ENCODE peak calls at places on chromosomes 4 and X, in nine cellular contexts. Z is Caco-2, J is head of caudate nucleus, N is NB4, X is transverse colon, U is heart left ventricle, A is NCI-H2081, Y is activated T-cell treated with anti-CD3 and anti-CD28 coated beads for 48 hours, D is endothelial cell. V is an unnamed sample.

GRCh38 chr4:181488926-181489325 is 754.3 kb upstream of the TENM3 start:
- DNase-seq in Y (no peak), J (no peak), N (no peak), Z (no peak), D (no peak), A (no peak), U (no peak), X (no peak), V (no peak)

GRCh38 chrX:71103110-71103983 is 3.2 kb downstream of the CXorf65 start:
- DNase-seq in J (peak; percentile 2), X (peak; percentile 53), Y (peak; percentile 36), A (no peak), U (no peak), Z (peak; percentile 86), D (peak; percentile 22), N (peak; percentile 95), V (no peak)

GRCh38 chr4:5780831-5781480 is 70.0 kb downstream of the EVC start:
- DNase-seq in J (no peak), A (no peak), Z (no peak), N (no peak), D (no peak), Y (no peak), U (no peak), X (no peak), V (no peak)

GRCh38 chr4:137601924-137602323 is 69.6 kb upstream of the PCDH18 start:
- DNase-seq in X (no peak), Y (no peak), J (no peak), A (no peak), D (no peak), Z (no peak), N (no peak), U (no peak), V (no peak)

GRCh38 chr4:153322791-153323190 is 21.7 kb upstream of the MND1 start:
- DNase-seq in Z (no peak), U (no peak), D (no peak), J (no peak), X (no peak), Y (no peak), N (no peak), A (no peak), V (no peak)

GRCh38 chr4:80322716-80323115 is 12.8 kb upstream of the CFAP299 start:
- DNase-seq in A (no peak), X (no peak), J (no peak), U (no peak), N (peak; percentile 22), D (no peak), Y (no peak), Z (no peak), V (no peak)

GRCh38 chr4:7822858-7823257 is 116.8 kb downstream of the AFAP1 start:
- DNase-seq in N (no peak), Z (no peak), D (no peak), U (no peak), X (no peak), J (no peak), Y (no peak), A (no peak), V (no peak)

GRCh38 chrX:75522565-75523411 is at the start of gene ZDHHC15:
- DNase-seq in J (peak; percentile 62), Y (peak; percentile 46), A (peak; percentile 16), U (peak; percentile 80), Z (no peak), X (peak; percentile 17), N (peak; percentile 2), D (peak; percentile 63), V (peak; percentile 28)

GRCh38 chr4:37685211-37685725 is 908 bp downstream of the RELL1 start:
- DNase-seq in X (peak; percentile 29), N (peak; percentile 85), J (no peak), Z (no peak), A (peak; percentile 8), U (no peak), D (no peak), Y (no peak), V (no peak)

GRCh38 chrX:40462797-40463196 is 118.0 kb upstream of the ATP6AP2 start:
- DNase-seq in N (no peak), J (no peak), Y (no peak), D (no peak), A (no peak), X (no peak), U (no peak), Z (no peak), V (no peak)

GRCh38 chrX:121854614-121854911 is 807.2 kb downstream of the GLUD2 start:
- DNase-seq in J (no peak), Z (no peak), X (no peak), A (no peak), N (no peak), D (no peak), Y (no peak), U (no peak), V (no peak)

GRCh38 chr4:165248102-165248501 is 40.7 kb downstream of the KLHL2 start:
- DNase-seq in J (no peak), X (no peak), U (no peak), D (no peak), N (peak; percentile 38), Z (no peak), A (no peak), Y (no peak), V (no peak)

GRCh38 chr4:81198151-81198550 is 16.9 kb downstream of the PRKG2 start:
- DNase-seq in A (peak; percentile 29), U (no peak), J (no peak), X (no peak), D (no peak), N (no peak), Y (no peak), Z (no peak), V (no peak)

GRCh38 chrX:66680451-66680850 is 41.6 kb upstream of the EDA2R start:
- DNase-seq in Y (no peak), N (no peak), Z (no peak), U (no peak), D (no peak), X (no peak), A (no peak), J (no peak), V (no peak)

GRCh38 chrX:7215842-7216241 is 67.9 kb upstream of the PUDP start:
- DNase-seq in X (no peak), U (no peak), Y (no peak), Z (no peak), D (no peak), J (no peak), A (no peak), N (no peak), V (no peak)

GRCh38 chrX:57406149-57406548 is 119.6 kb downstream of the FAAH2 start:
- DNase-seq in J (no peak), D (no peak), N (no peak), A (no peak), Y (no peak), Z (no peak), X (no peak), U (no peak), V (no peak)

GRCh38 chr4:174107749-174108354 is 175.6 kb downstream of the FBXO8 start:
- DNase-seq in D (no peak), Z (no peak), U (no peak), J (no peak), N (peak; percentile 20), X (no peak), Y (no peak), A (no peak), V (no peak)

GRCh38 chr4:169612869-169613859 is 781 bp upstream of the NEK1 start:
- DNase-seq in Y (peak; percentile 49), X (peak; percentile 87), A (peak; percentile 63), N (peak; percentile 79), U (peak; percentile 74), Z (peak; percentile 71), D (peak; percentile 77), J (peak; percentile 87), V (peak; percentile 57)

GRCh38 chr4:1366371-1367229 is 19.6 kb downstream of the UVSSA start:
- DNase-seq in J (no peak), Y (no peak), Z (no peak), X (no peak), U (peak; percentile 24), D (no peak), A (no peak), N (no peak), V (no peak)

GRCh38 chr4:94426783-94427182 is 25.0 kb upstream of the PDLIM5 start:
- DNase-seq in Y (no peak), Z (no peak), N (no peak), U (no peak), J (no peak), D (no peak), A (no peak), X (no peak), V (no peak)

GRCh38 chr4:146338512-146338911 is 124.2 kb downstream of the REELD1 start:
- DNase-seq in U (no peak), N (no peak), D (no peak), Z (no peak), J (no peak), Y (no peak), A (no peak), X (no peak), V (no peak)

GRCh38 chr4:37816006-37816405 is 10.5 kb upstream of the PGM2 start:
- DNase-seq in A (no peak), D (no peak), Y (no peak), J (no peak), N (no peak), X (no peak), U (no peak), Z (no peak), V (no peak)

GRCh38 chrX:10450229-10450958 is 170.0 kb downstream of the MID1 start:
- DNase-seq in A (no peak), D (no peak), N (no peak), J (no peak), U (no peak), X (no peak), Z (no peak), Y (no peak), V (no peak)

V was measured in NCI-H1930.